ENCODE peak calls at places on chromosomes 7 and 10, in seven cellular contexts. N, Q, F, C, S, J and K are unnamed samples.

GRCh38 chr10:13761490-13762091 is 174.8 kb downstream of the PRPF18 start:
- DNase-seq in N (no peak), C (no peak), F (no peak), Q (no peak), S (no peak), J (no peak), K (no peak)

GRCh38 chr10:114624941-114625780 is 32.9 kb downstream of the ABLIM1 start:
- DNase-seq in J (no peak), F (no peak), S (no peak), C (no peak), Q (no peak), N (no peak), K (no peak)

GRCh38 chr10:30489291-30489823 is 55.4 kb downstream of the MAP3K8 start:
- DNase-seq in J (no peak), F (no peak), S (no peak), Q (no peak), C (no peak), N (no peak), K (no peak)

GRCh38 chr10:42988517-42989395 is 88.1 kb upstream of the RET start:
- DNase-seq in S (no peak), C (peak; percentile 18), J (peak; percentile 49), N (peak; percentile 91), Q (no peak), F (no peak), K (no peak)

GRCh38 chr10:3468919-3469638 is 296.5 kb upstream of the PITRM1 start:
- DNase-seq in F (peak; percentile 47), J (peak; percentile 70), Q (no peak), C (no peak), S (no peak), N (no peak), K (no peak)

GRCh38 chr7:44057181-44057848 is 8.1 kb downstream of the PGAM2 start:
- DNase-seq in Q (no peak), S (no peak), C (no peak), N (no peak), F (peak; percentile 11), J (peak; percentile 42), K (no peak)

GRCh38 chr7:124364283-124364682 is 331.4 kb upstream of the TMEM229A start:
- DNase-seq in J (no peak), F (no peak), C (no peak), S (no peak), Q (no peak), N (no peak), K (no peak)

GRCh38 chr10:96390460-96390864 is 31.7 kb upstream of the OPALIN start:
- DNase-seq in Q (no peak), N (no peak), F (peak; percentile 89), S (no peak), C (no peak), J (peak; percentile 83), K (peak; percentile 92)

GRCh38 chr10:110008518-110009339 is 945 bp downstream of the ADD3 start:
- DNase-seq in N (peak; percentile 53), J (peak; percentile 57), F (peak; percentile 77), S (peak; percentile 42), Q (peak; percentile 73), C (peak; percentile 84), K (peak; percentile 66)

GRCh38 chr10:125633517-125633999 is 49.4 kb downstream of the TEX36 start:
- DNase-seq in F (no peak), S (no peak), J (no peak), N (no peak), C (no peak), Q (no peak), K (no peak)

GRCh38 chr7:1049801-1050200 is 5.5 kb downstream of the GPR146 start:
- DNase-seq in C (no peak), F (no peak), J (no peak), Q (no peak), N (no peak), S (no peak), K (no peak)

GRCh38 chr7:1053002-1053411 is 8.7 kb downstream of the GPR146 start:
- DNase-seq in N (no peak), F (no peak), S (no peak), J (no peak), C (no peak), Q (peak; percentile 80), K (no peak)

GRCh38 chr7:1050254-1050906 is 6.0 kb downstream of the GPR146 start:
- DNase-seq in F (no peak), S (no peak), N (no peak), C (no peak), Q (no peak), J (no peak), K (no peak)

GRCh38 chr7:1052031-1052818 is 7.9 kb downstream of the GPR146 start:
- DNase-seq in Q (no peak), C (no peak), F (no peak), N (no peak), J (no peak), S (no peak), K (no peak)

DNA sequence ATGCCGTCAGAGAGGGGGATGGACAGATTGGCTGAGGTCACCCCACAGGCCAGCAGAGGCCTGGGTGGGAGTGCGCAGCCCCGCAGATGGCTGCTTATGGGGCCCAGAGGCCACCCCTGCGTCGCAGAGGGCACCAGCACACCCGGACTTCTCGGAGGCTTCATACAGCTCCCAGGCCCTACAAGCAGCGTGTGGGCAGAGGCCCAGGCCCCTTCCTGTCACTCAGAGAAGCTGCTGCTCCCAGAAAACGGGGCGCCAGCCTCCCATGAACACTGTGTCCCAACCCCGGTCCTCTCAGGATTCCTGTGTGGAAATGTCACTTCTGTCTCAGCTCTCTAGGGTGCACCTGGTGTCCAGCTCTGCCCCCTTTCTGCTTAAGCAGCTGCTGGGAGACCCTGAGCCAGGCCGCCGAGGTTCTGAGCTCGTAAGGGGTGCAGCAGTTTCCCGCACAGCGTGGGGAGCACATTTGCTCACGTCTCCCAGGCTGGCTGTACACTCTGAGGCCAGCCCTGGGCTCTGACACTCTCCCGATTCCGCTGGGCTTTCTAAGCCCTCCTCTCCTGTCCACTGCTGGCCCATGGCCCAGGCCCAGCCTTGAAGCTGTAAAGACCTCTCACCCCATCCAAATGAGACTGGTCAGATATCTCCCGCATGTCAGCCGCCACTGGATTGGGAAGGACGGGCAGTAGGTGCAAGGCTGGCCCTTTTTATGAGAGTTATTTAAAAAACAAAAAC is 6.8 kb downstream of the GPR146 start:
- DNase-seq in J (no peak), S (no peak), F (no peak), C (no peak), Q (no peak), N (no peak), K (no peak)
- H3K4me1 ChIP-seq in J (no peaks in the 10 kb centered on the region), S (no peaks in the 10 kb centered on the region), F (peaks cover 8% of the 10 kb centered on the region), C (peaks cover 4% of the 10 kb centered on the region), Q (peaks cover 12% of the 10 kb centered on the region), N (peaks cover 29% of the 10 kb centered on the region), K (peaks cover 95% of the 10 kb centered on the region)

DNA sequence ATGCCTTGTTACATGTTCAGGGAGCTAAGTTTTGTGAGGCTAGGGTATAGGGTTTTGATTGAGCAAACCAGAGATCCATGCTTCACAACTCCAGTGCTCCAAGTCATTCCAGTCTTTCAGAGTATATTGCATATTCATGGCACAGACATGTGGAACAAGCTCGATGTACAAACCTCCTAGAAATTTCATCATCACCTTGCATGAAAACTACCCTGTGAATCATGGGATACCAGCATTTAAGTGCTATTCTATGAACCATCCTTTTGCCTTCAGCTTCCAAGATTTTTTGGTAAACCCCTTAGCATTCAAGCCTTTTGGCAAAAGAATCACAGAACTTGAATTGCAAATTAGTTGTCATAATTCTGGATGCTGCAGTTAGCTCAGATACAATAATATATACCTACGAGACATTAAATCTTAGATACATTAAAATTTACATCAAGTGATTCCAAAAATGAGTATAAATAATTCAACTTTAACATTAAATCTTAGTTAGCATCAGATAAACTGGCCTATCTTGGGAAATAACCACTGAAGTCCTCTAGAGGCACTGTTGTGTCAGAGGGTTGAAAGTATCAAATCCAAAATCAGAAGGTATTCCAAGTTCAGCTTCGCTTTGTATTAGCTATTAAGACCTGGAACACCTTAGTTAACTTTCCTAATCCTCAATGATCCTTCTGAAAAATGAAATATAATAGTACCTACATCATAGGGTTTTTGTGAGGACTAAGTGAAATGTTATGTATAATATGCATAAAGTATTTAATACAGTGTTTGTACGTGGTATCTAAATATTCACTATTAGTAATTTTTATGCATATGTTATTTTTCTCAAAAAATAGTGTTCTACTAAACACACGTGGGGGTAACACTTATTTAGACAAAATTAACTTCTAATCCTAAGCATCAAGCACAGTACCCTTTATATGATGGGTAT is 55.5 kb upstream of the CABCOCO1 start:
- DNase-seq in C (no peak), N (no peak), J (no peak), F (no peak), Q (no peak), S (peak; percentile 14), K (no peak)
- TF ChIP-seq CTCF in C (peak; percentile 41), N (no peak), J (no peak), F (no peak), Q (peak; percentile 83), S (peak; percentile 59), K (no peak)

GRCh38 chr7:22207724-22208225 is 149.2 kb downstream of the RAPGEF5 start:
- DNase-seq in C (no peak), F (no peak), J (no peak), S (no peak), N (no peak), Q (no peak), K (no peak)

GRCh38 chr7:22204312-22204711 is 152.6 kb downstream of the RAPGEF5 start:
- DNase-seq in N (peak; percentile 27), J (no peak), S (no peak), C (no peak), Q (no peak), F (no peak), K (no peak)

GRCh38 chr7:22210355-22210754 is 146.6 kb downstream of the RAPGEF5 start:
- DNase-seq in S (no peak), C (no peak), J (no peak), N (no peak), Q (no peak), F (no peak), K (no peak)

GRCh38 chr7:22205631-22206030 is 151.3 kb downstream of the RAPGEF5 start:
- DNase-seq in F (no peak), Q (no peak), N (no peak), S (no peak), C (no peak), J (no peak), K (no peak)

GRCh38 chr7:22208806-22209205 is 148.1 kb downstream of the RAPGEF5 start:
- DNase-seq in F (no peak), Q (no peak), S (no peak), J (no peak), C (no peak), N (no peak), K (no peak)
- H3K4me1 ChIP-seq in F (peaks cover 38% of the 10 kb centered on the region), Q (peaks cover 2% of the 10 kb centered on the region), S (no peaks in the 10 kb centered on the region), J (no peaks in the 10 kb centered on the region), C (no peaks in the 10 kb centered on the region), N (peaks cover 53% of the 10 kb centered on the region), K (no peaks in the 10 kb centered on the region)

GRCh38 chr10:105989995-105990394 is 1174.5 kb downstream of the SORCS1 start:
- DNase-seq in N (no peak), F (no peak), J (no peak), Q (no peak), S (no peak), C (no peak), K (no peak)

GRCh38 chr10:105986896-105987638 is 1177.4 kb downstream of the SORCS1 start:
- DNase-seq in J (no peak), F (no peak), Q (no peak), S (no peak), N (no peak), C (no peak), K (no peak)

GRCh38 chr10:105993609-105994008 is 1170.9 kb downstream of the SORCS1 start:
- DNase-seq in J (no peak), C (no peak), N (no peak), Q (no peak), F (no peak), S (no peak), K (no peak)

GRCh38 chr10:105992928-105993327 is 1171.6 kb downstream of the SORCS1 start:
- DNase-seq in C (no peak), F (no peak), S (no peak), J (no peak), N (no peak), Q (no peak), K (no peak)

GRCh38 chr10:105990529-105990928 is 1174.0 kb downstream of the SORCS1 start:
- DNase-seq in S (no peak), Q (no peak), C (no peak), F (no peak), N (no peak), J (no peak), K (no peak)
- TF ChIP-seq CTCF in S (no peak), Q (no peak), C (no peak), F (no peak), N (no peak), J (no peak), K (no peak)